ENCODE peak calls at places on chromosome X, in five cellular contexts. I is glutamatergic neuron, C is uterus, D is Peyer's patch, Y is mammary epithelial cell. X is an unnamed sample.

GRCh38 chrX:16290997-16291396 is 123.7 kb downstream of the MAGEB17 start:
- DNase-seq in Y (no peak), I (no peak), D (no peak), C (no peak), X (no peak)

GRCh38 chrX:15055146-15055930 is 182.1 kb downstream of the MOSPD2 start:
- DNase-seq in Y (peak), D (no peak), C (no peak), I (no peak), X (no peak)

GRCh38 chrX:10360121-10360520 is 203.3 kb downstream of the CLCN4 start:
- DNase-seq in I (peak), D (no peak), Y (no peak), C (peak), X (no peak)

GRCh38 chrX:1224954-1225353 is 12.5 kb upstream of the CRLF2 start:
- DNase-seq in Y (no peak), I (no peak), C (no peak), D (no peak), X (no peak)

GRCh38 chrX:118756111-118756510 is 28.7 kb downstream of the IL13RA1 start:
- DNase-seq in C (no peak), Y (peak), D (no peak), I (no peak), X (no peak)

GRCh38 chrX:55342533-55343501 is 78.1 kb upstream of the PAGE3 start:
- DNase-seq in I (peak), C (no peak), Y (peak), D (peak), X (no peak)

GRCh38 chrX:40849906-40850672 is 114.7 kb upstream of the MED14 start:
- DNase-seq in D (no peak), Y (no peak), C (no peak), I (no peak), X (no peak)

GRCh38 chrX:23782455-23782854 is 518 bp upstream of the SAT1 start:
- DNase-seq in I (no peak), Y (no peak), C (no peak), D (no peak), X (no peak)

GRCh38 chrX:101759000-101759399 is 99.3 kb upstream of the ARMCX2 start:
- DNase-seq in Y (peak), C (peak), I (no peak), D (no peak), X (no peak)

GRCh38 chrX:154411981-154412340 is 622 bp downstream of the TAFAZZIN start:
- DNase-seq in Y (peak), I (peak), D (peak), C (peak), X (no peak)

GRCh38 chrX:23901805-23902204 is 5.9 kb downstream of the APOO start:
- DNase-seq in C (peak), D (peak), I (no peak), Y (peak), X (no peak)

GRCh38 chrX:75096331-75096730 is 59.8 kb downstream of the ABCB7 start:
- DNase-seq in I (no peak), D (no peak), Y (no peak), C (no peak), X (no peak)

GRCh38 chrX:18674417-18674787 is 2.5 kb upstream of the RS1 start:
- DNase-seq in C (peak), Y (no peak), I (peak), D (peak), X (no peak)

GRCh38 chrX:134717698-134718328 is 59.5 kb upstream of the PLAC1 start:
- DNase-seq in C (no peak), D (no peak), I (no peak), Y (peak), X (no peak)

GRCh38 chrX:40973619-40974018 is 111.6 kb upstream of the USP9X start:
- DNase-seq in D (no peak), Y (no peak), I (no peak), C (no peak), X (no peak)

GRCh38 chrX:78119521-78120227 is 15.6 kb downstream of the PGK1 start:
- DNase-seq in C (no peak), I (no peak), Y (no peak), D (no peak), X (no peak)

GRCh38 chrX:53263597-53264094 is 17.7 kb downstream of the IQSEC2 start:
- DNase-seq in C (no peak), D (no peak), Y (peak), I (no peak), X (no peak)

GRCh38 chrX:53262918-53263394 is 18.4 kb downstream of the IQSEC2 start:
- DNase-seq in I (no peak), D (no peak), Y (peak), C (no peak), X (no peak)

GRCh38 chrX:130030826-130031225 is 48.4 kb downstream of the BCORL1 start:
- DNase-seq in I (no peak), D (no peak), Y (no peak), C (no peak), X (no peak)

GRCh38 chrX:9338986-9339385 is 125.9 kb upstream of the TBL1X start:
- DNase-seq in C (no peak), Y (no peak), D (no peak), I (no peak), X (no peak)

GRCh38 chrX:131649741-131650140 is 105.9 kb downstream of the OR13H1 start:
- DNase-seq in C (no peak), Y (no peak), I (no peak), D (no peak), X (no peak)

GRCh38 chrX:17160971-17161370 is 214.0 kb upstream of the NHS start:
- DNase-seq in C (no peak), Y (no peak), I (no peak), D (no peak), X (no peak)

GRCh38 chrX:45622538-45622937 is 421.9 kb upstream of the DIPK2B start:
- DNase-seq in I (no peak), Y (peak), C (no peak), D (no peak), X (no peak)

GRCh38 chrX:123230798-123231197 is 46.7 kb downstream of the GRIA3 start:
- DNase-seq in Y (no peak), D (no peak), C (no peak), I (no peak), X (no peak)

GRCh38 chrX:44946771-44947170 is 73.8 kb downstream of the KDM6A start:
- DNase-seq in D (no peak), I (no peak), Y (peak), C (no peak), X (no peak)

GRCh38 chrX:134004038-134004437 is 18.6 kb upstream of the GPC3 start:
- DNase-seq in C (no peak), Y (peak), I (no peak), D (no peak), X (no peak)

GRCh38 chrX:150212672-150213480 is 150.2 kb upstream of the MAMLD1 start:
- DNase-seq in C (no peak), D (no peak), Y (no peak), I (no peak), X (no peak)

GRCh38 chrX:85569691-85570090 is 190.2 kb upstream of the POF1B start:
- DNase-seq in C (no peak), Y (no peak), D (no peak), I (peak), X (no peak)

GRCh38 chrX:120302434-120302833 is 8.8 kb downstream of the TMEM255A start:
- DNase-seq in C (no peak), I (no peak), D (peak), Y (peak), X (peak)

GRCh38 chrX:1442016-1442665 is 10.6 kb downstream of the ASMTL start:
- DNase-seq in Y (no peak), D (peak), I (no peak), C (no peak), X (no peak)

GRCh38 chrX:31500920-31501319 is 429.1 kb upstream of the FTHL17 start:
- DNase-seq in Y (no peak), I (no peak), D (no peak), C (no peak), X (no peak)

GRCh38 chrX:139049455-139049854 is 337.9 kb upstream of the FGF13 start:
- DNase-seq in Y (no peak), C (no peak), D (no peak), I (no peak), X (no peak)

GRCh38 chrX:64885850-64886249 is 90.4 kb downstream of the ZC4H2 start:
- DNase-seq in I (peak), C (no peak), Y (no peak), D (no peak), X (no peak)

GRCh38 chrX:115494133-115494532 is 66.8 kb upstream of the PLS3 start:
- DNase-seq in I (no peak), D (no peak), C (no peak), Y (no peak), X (no peak)

GRCh38 chrX:14361430-14361829 is 167.9 kb upstream of the GLRA2 start:
- DNase-seq in Y (no peak), I (no peak), D (no peak), C (no peak), X (no peak)

GRCh38 chrX:21738145-21738949 is 19.6 kb downstream of the SMPX start:
- DNase-seq in I (peak), C (no peak), D (no peak), Y (no peak), X (no peak)

GRCh38 chrX:44974462-44974861 is 101.5 kb downstream of the KDM6A start:
- DNase-seq in C (no peak), I (no peak), D (no peak), Y (peak), X (no peak)

GRCh38 chrX:47530054-47530453 is 31.0 kb upstream of the ARAF start:
- DNase-seq in D (no peak), C (no peak), Y (no peak), I (no peak), X (no peak)

GRCh38 chrX:111168314-111168713 is 72.3 kb downstream of the PAK3 start:
- DNase-seq in Y (peak), C (no peak), I (no peak), D (no peak), X (no peak)

GRCh38 chrX:104310084-104310483 is 55.4 kb upstream of the ESX1 start:
- DNase-seq in Y (peak), I (no peak), D (no peak), C (no peak), X (no peak)
- TF ChIP-seq CTCF in Y (peak), I (no peak), D (no peak), C (no peak), X (no peak)

GRCh38 chrX:13357925-13358324 is 38.1 kb upstream of the ATXN3L start:
- DNase-seq in C (no peak), I (no peak), D (no peak), Y (peak), X (no peak)
- TF ChIP-seq CTCF in C (no peak), I (no peak), D (no peak), Y (no peak), X (no peak)

DNA sequence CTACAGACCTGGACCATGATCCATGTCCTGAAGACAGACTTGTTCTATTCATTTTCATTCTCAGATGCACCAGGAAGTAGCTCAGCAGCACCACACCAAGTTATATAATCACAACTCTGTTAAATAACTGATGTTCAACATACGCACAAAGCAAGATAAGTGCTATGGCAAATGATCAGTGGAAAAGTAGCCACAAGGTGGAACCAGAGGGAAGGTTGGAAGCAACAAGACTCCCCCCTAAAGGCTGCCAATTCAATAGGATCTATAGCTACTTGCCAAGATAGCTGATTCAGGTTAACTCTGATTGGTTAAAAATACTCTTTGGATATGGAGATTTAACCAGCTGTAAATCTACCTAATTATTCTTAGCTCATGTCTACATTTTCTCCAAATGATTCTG is 23.7 kb upstream of the FAM47B start:
- DNase-seq in C (no peak), D (no peak), I (no peak), Y (peak), X (no peak)
- TF ChIP-seq CTCF in C (no peak), D (no peak), I (peak), Y (peak), X (no peak)

GRCh38 chrX:148424570-148424969 is 75.8 kb upstream of the AFF2 start:
- DNase-seq in D (no peak), C (no peak), I (no peak), Y (no peak), X (no peak)

GRCh38 chrX:148426467-148426866 is 74.0 kb upstream of the AFF2 start:
- DNase-seq in I (no peak), C (no peak), D (no peak), Y (no peak), X (no peak)

GRCh38 chrX:148416931-148417330 is 83.5 kb upstream of the AFF2 start:
- DNase-seq in D (no peak), Y (peak), C (no peak), I (no peak), X (no peak)

GRCh38 chrX:148417934-148418333 is 82.5 kb upstream of the AFF2 start:
- DNase-seq in C (no peak), Y (peak), D (no peak), I (no peak), X (no peak)

GRCh38 chrX:148422531-148422930 is 77.9 kb upstream of the AFF2 start:
- DNase-seq in Y (peak), I (no peak), C (no peak), D (no peak), X (no peak)
- TF ChIP-seq CTCF in Y (no peak), I (no peak), C (no peak), D (no peak), X (no peak)

DNA sequence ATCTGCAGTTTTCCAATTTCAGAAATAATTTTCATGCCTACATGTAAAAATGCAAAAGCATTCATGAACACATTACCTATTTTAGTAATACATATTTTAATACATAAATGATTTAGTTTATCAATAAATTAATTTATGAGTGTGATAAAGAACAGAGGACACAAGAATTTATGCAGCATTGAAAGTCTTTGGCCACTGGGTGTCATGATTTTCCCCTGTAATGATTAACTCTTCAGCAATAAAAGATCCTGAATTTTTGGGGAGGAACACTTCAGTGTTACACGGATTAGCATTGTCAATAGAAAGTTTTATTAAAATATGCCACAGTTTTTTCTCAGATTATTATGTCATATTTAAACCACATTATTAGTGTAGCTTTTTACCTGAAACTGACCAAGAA is 8.6 kb upstream of the VCX2 start:
- DNase-seq in I (no peak), D (no peak), Y (no peak), C (no peak), X (no peak)
- TF ChIP-seq CTCF in I (no peak), D (no peak), Y (no peak), C (no peak), X (no peak)

DNA sequence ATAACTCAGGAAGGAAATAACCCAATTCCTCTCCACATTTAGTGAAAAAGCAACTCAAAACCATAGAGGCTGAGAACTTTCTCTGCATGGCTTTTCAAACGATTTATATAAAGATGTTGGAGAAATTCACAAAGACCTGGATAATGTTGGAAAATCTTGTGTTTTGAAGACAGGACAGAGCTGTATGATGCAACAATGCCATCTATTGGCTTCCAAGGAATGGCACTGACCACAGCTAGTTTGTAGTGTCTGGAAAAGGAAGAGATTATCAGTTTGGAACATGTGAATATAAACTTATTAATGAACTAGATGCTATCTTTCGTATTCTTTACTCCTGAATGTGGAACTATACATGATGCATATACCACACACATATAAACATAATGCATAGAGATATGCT is 503.6 kb downstream of the IL1RAPL1 start:
- DNase-seq in C (no peak), D (no peak), I (no peak), Y (no peak), X (no peak)
- TF ChIP-seq CTCF in C (no peak), D (no peak), I (no peak), Y (no peak), X (no peak)

GRCh38 chrX:142089193-142089592 is 115.9 kb downstream of the MAGEC2 start:
- DNase-seq in I (no peak), Y (no peak), D (no peak), C (no peak), X (no peak)
- TF ChIP-seq CTCF in I (peak), Y (no peak), D (no peak), C (no peak), X (no peak)

GRCh38 chrX:106397788-106398538 is 213.8 kb upstream of the RADX start:
- DNase-seq in I (no peak), C (no peak), D (no peak), Y (peak), X (no peak)
- TF ChIP-seq CTCF in I (no peak), C (peak), D (no peak), Y (peak), X (no peak)

GRCh38 chrX:25191403-25191802 is 175.6 kb upstream of the ARX start:
- DNase-seq in Y (no peak), C (no peak), D (no peak), I (no peak), X (no peak)
- TF ChIP-seq CTCF in Y (no peak), C (no peak), D (no peak), I (no peak), X (no peak)

X was measured in natural killer cell.